ENCODE peak calls at places on chromosomes 12 and 14, in eight cellular contexts. One of them, this sample, is unnamed.

GRCh38 chr12:50057000-50057841 is at the start of gene ASIC1:
- DNase-seq in OCI-LY7: peak; percentile 45
- DNase-seq in progenitor cell of endocrine pancreas: peak; percentile 67
- DNase-seq in type B pancreatic cell: peak; percentile 83
- DNase-seq in stomach: peak; percentile 65
- DNase-seq in prostate gland: peak; percentile 66
- DNase-seq in esophagus squamous epithelium: no peak
- DNase-seq in heart left ventricle: peak; percentile 78
- DNase-seq in this sample: peak; percentile 75

GRCh38 chr12:9064815-9065606 is 50.7 kb downstream of the A2M start:
- DNase-seq in OCI-LY7: no peak
- DNase-seq in progenitor cell of endocrine pancreas: peak; percentile 94
- DNase-seq in type B pancreatic cell: peak; percentile 84
- DNase-seq in stomach: peak; percentile 93
- DNase-seq in prostate gland: peak; percentile 93
- DNase-seq in esophagus squamous epithelium: no peak
- DNase-seq in heart left ventricle: peak; percentile 90
- DNase-seq in this sample: peak; percentile 27

GRCh38 chr12:77751939-77752338 is 78.8 kb upstream of the NAV3 start:
- DNase-seq in OCI-LY7: no peak
- DNase-seq in progenitor cell of endocrine pancreas: no peak
- DNase-seq in type B pancreatic cell: no peak
- DNase-seq in stomach: no peak
- DNase-seq in prostate gland: no peak
- DNase-seq in esophagus squamous epithelium: no peak
- DNase-seq in heart left ventricle: no peak
- DNase-seq in this sample: no peak

GRCh38 chr14:37246427-37246829 is 48.7 kb downstream of the MIPOL1 start:
- DNase-seq in OCI-LY7: peak; percentile 50
- DNase-seq in progenitor cell of endocrine pancreas: no peak
- DNase-seq in type B pancreatic cell: no peak
- DNase-seq in stomach: no peak
- DNase-seq in prostate gland: peak; percentile 24
- DNase-seq in esophagus squamous epithelium: no peak
- DNase-seq in heart left ventricle: no peak
- DNase-seq in this sample: peak; percentile 6

GRCh38 chr14:42113358-42114070 is 506.8 kb downstream of the LRFN5 start:
- DNase-seq in OCI-LY7: no peak
- DNase-seq in progenitor cell of endocrine pancreas: no peak
- DNase-seq in type B pancreatic cell: no peak
- DNase-seq in stomach: no peak
- DNase-seq in prostate gland: no peak
- DNase-seq in esophagus squamous epithelium: no peak
- DNase-seq in heart left ventricle: no peak
- DNase-seq in this sample: no peak

GRCh38 chr12:122203968-122204828 is 689 bp downstream of the B3GNT4 start:
- DNase-seq in OCI-LY7: no peak
- DNase-seq in progenitor cell of endocrine pancreas: no peak
- DNase-seq in type B pancreatic cell: no peak
- DNase-seq in stomach: no peak
- DNase-seq in prostate gland: no peak
- DNase-seq in esophagus squamous epithelium: no peak
- DNase-seq in heart left ventricle: no peak
- DNase-seq in this sample: no peak

GRCh38 chr12:75390156-75390898 is 562 bp upstream of the GLIPR1L2 start:
- DNase-seq in OCI-LY7: no peak
- DNase-seq in progenitor cell of endocrine pancreas: no peak
- DNase-seq in type B pancreatic cell: no peak
- DNase-seq in stomach: no peak
- DNase-seq in prostate gland: no peak
- DNase-seq in esophagus squamous epithelium: no peak
- DNase-seq in heart left ventricle: no peak
- DNase-seq in this sample: no peak

GRCh38 chr14:50000215-50001145 is 107.6 kb downstream of the ARF6 start:
- DNase-seq in OCI-LY7: peak; percentile 93
- DNase-seq in progenitor cell of endocrine pancreas: no peak
- DNase-seq in type B pancreatic cell: no peak
- DNase-seq in stomach: peak; percentile 56
- DNase-seq in prostate gland: peak; percentile 41
- DNase-seq in esophagus squamous epithelium: no peak
- DNase-seq in heart left ventricle: peak; percentile 72
- DNase-seq in this sample: peak; percentile 62

GRCh38 chr12:24742378-24742777 is 206.5 kb downstream of the BCAT1 start:
- DNase-seq in OCI-LY7: peak; percentile 32
- DNase-seq in progenitor cell of endocrine pancreas: no peak
- DNase-seq in type B pancreatic cell: no peak
- DNase-seq in stomach: no peak
- DNase-seq in prostate gland: no peak
- DNase-seq in esophagus squamous epithelium: no peak
- DNase-seq in heart left ventricle: peak; percentile 49
- DNase-seq in this sample: peak; percentile 19

GRCh38 chr14:101032433-101032832 is 128.9 kb upstream of the RTL1 start:
- DNase-seq in OCI-LY7: no peak
- DNase-seq in progenitor cell of endocrine pancreas: no peak
- DNase-seq in type B pancreatic cell: no peak
- DNase-seq in stomach: no peak
- DNase-seq in prostate gland: no peak
- DNase-seq in esophagus squamous epithelium: no peak
- DNase-seq in heart left ventricle: no peak
- DNase-seq in this sample: no peak

GRCh38 chr12:108635201-108635996 is 1.7 kb upstream of the SELPLG start:
- DNase-seq in OCI-LY7: peak; percentile 98
- DNase-seq in progenitor cell of endocrine pancreas: no peak
- DNase-seq in type B pancreatic cell: no peak
- DNase-seq in stomach: no peak
- DNase-seq in prostate gland: no peak
- DNase-seq in esophagus squamous epithelium: no peak
- DNase-seq in heart left ventricle: no peak
- DNase-seq in this sample: peak; percentile 80

GRCh38 chr12:31600252-31600651 is 9.3 kb upstream of the DENND5B start:
- DNase-seq in OCI-LY7: peak; percentile 73
- DNase-seq in progenitor cell of endocrine pancreas: no peak
- DNase-seq in type B pancreatic cell: no peak
- DNase-seq in stomach: no peak
- DNase-seq in prostate gland: no peak
- DNase-seq in esophagus squamous epithelium: no peak
- DNase-seq in heart left ventricle: no peak
- DNase-seq in this sample: no peak

GRCh38 chr14:102196436-102197230 is 56.9 kb downstream of the WDR20 start:
- DNase-seq in OCI-LY7: no peak
- DNase-seq in progenitor cell of endocrine pancreas: no peak
- DNase-seq in type B pancreatic cell: no peak
- DNase-seq in stomach: no peak
- DNase-seq in prostate gland: no peak
- DNase-seq in esophagus squamous epithelium: no peak
- DNase-seq in heart left ventricle: no peak
- DNase-seq in this sample: no peak

GRCh38 chr12:72267974-72268373 is 4.2 kb upstream of the TRHDE start:
- DNase-seq in OCI-LY7: peak; percentile 0
- DNase-seq in progenitor cell of endocrine pancreas: no peak
- DNase-seq in type B pancreatic cell: no peak
- DNase-seq in stomach: no peak
- DNase-seq in prostate gland: no peak
- DNase-seq in esophagus squamous epithelium: no peak
- DNase-seq in heart left ventricle: no peak
- DNase-seq in this sample: no peak

GRCh38 chr12:86729798-86730197 is 473.6 kb upstream of the MGAT4C start:
- DNase-seq in OCI-LY7: no peak
- DNase-seq in progenitor cell of endocrine pancreas: no peak
- DNase-seq in type B pancreatic cell: no peak
- DNase-seq in stomach: no peak
- DNase-seq in prostate gland: no peak
- DNase-seq in esophagus squamous epithelium: no peak
- DNase-seq in heart left ventricle: no peak
- DNase-seq in this sample: no peak
- TF ChIP-seq CTCF in OCI-LY7: no peak
- TF ChIP-seq CTCF in progenitor cell of endocrine pancreas: no peak
- TF ChIP-seq CTCF in type B pancreatic cell: no peak
- TF ChIP-seq CTCF in stomach: no peak
- TF ChIP-seq CTCF in prostate gland: no peak
- TF ChIP-seq CTCF in esophagus squamous epithelium: no peak
- TF ChIP-seq CTCF in heart left ventricle: no peak
- TF ChIP-seq CTCF in this sample: no peak

GRCh38 chr14:61401461-61401860 is 80.1 kb downstream of the PRKCH start:
- DNase-seq in OCI-LY7: no peak
- DNase-seq in progenitor cell of endocrine pancreas: no peak
- DNase-seq in type B pancreatic cell: no peak
- DNase-seq in stomach: no peak
- DNase-seq in prostate gland: no peak
- DNase-seq in esophagus squamous epithelium: no peak
- DNase-seq in heart left ventricle: no peak
- DNase-seq in this sample: no peak

GRCh38 chr14:61406198-61406597 is 84.8 kb downstream of the PRKCH start:
- DNase-seq in OCI-LY7: no peak
- DNase-seq in progenitor cell of endocrine pancreas: no peak
- DNase-seq in type B pancreatic cell: no peak
- DNase-seq in stomach: no peak
- DNase-seq in prostate gland: no peak
- DNase-seq in esophagus squamous epithelium: no peak
- DNase-seq in heart left ventricle: no peak
- DNase-seq in this sample: no peak

GRCh38 chr14:61406670-61407069 is 85.3 kb downstream of the PRKCH start:
- DNase-seq in OCI-LY7: no peak
- DNase-seq in progenitor cell of endocrine pancreas: no peak
- DNase-seq in type B pancreatic cell: no peak
- DNase-seq in stomach: no peak
- DNase-seq in prostate gland: no peak
- DNase-seq in esophagus squamous epithelium: no peak
- DNase-seq in heart left ventricle: no peak
- DNase-seq in this sample: no peak

GRCh38 chr14:61403411-61403810 is 82.0 kb downstream of the PRKCH start:
- DNase-seq in OCI-LY7: no peak
- DNase-seq in progenitor cell of endocrine pancreas: no peak
- DNase-seq in type B pancreatic cell: no peak
- DNase-seq in stomach: no peak
- DNase-seq in prostate gland: no peak
- DNase-seq in esophagus squamous epithelium: no peak
- DNase-seq in heart left ventricle: no peak
- DNase-seq in this sample: peak; percentile 35

GRCh38 chr14:61404637-61405036 is 83.3 kb downstream of the PRKCH start:
- DNase-seq in OCI-LY7: no peak
- DNase-seq in progenitor cell of endocrine pancreas: no peak
- DNase-seq in type B pancreatic cell: no peak
- DNase-seq in stomach: no peak
- DNase-seq in prostate gland: no peak
- DNase-seq in esophagus squamous epithelium: no peak
- DNase-seq in heart left ventricle: no peak
- DNase-seq in this sample: no peak
- TF ChIP-seq CTCF in OCI-LY7: no peak
- TF ChIP-seq CTCF in progenitor cell of endocrine pancreas: no peak
- TF ChIP-seq CTCF in type B pancreatic cell: no peak
- TF ChIP-seq CTCF in stomach: no peak
- TF ChIP-seq CTCF in prostate gland: no peak
- TF ChIP-seq CTCF in esophagus squamous epithelium: no peak
- TF ChIP-seq CTCF in heart left ventricle: no peak
- TF ChIP-seq CTCF in this sample: no peak

DNA sequence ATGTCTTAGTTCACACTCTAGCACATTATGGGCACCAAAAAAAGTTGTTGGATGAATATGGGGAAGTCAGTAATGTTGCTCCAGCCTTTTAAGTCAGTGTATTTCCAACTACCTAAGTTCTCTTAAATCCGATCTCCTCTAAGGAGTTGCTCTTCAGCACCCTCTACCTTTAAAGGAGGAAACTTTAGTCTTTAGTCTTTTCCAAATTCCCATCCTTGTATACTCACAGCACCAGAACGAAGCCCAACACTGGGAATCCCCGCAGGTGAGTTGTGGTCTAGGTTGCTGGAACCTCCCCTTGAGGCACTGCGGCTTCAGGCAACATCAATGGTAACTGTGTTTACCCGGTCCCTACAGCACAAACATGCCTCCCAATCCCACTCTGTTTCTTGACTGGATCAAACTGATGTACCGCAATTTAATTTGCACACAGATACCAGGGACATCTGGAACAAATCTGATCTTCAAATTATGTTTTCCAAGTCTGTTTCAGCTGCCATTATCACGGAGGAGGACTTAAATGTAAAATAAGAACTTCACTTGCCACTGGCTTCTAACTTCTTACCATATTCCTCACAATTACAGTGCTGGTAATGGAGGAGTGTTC is 179.0 kb downstream of the FOXN3 start:
- DNase-seq in OCI-LY7: no peak
- DNase-seq in progenitor cell of endocrine pancreas: no peak
- DNase-seq in type B pancreatic cell: no peak
- DNase-seq in stomach: no peak
- DNase-seq in prostate gland: no peak
- DNase-seq in esophagus squamous epithelium: no peak
- DNase-seq in heart left ventricle: no peak
- DNase-seq in this sample: no peak
- TF ChIP-seq CTCF in OCI-LY7: peak; percentile 30
- TF ChIP-seq CTCF in progenitor cell of endocrine pancreas: peak; percentile 29
- TF ChIP-seq CTCF in type B pancreatic cell: peak; percentile 45
- TF ChIP-seq CTCF in stomach: no peak
- TF ChIP-seq CTCF in prostate gland: peak; percentile 28
- TF ChIP-seq CTCF in esophagus squamous epithelium: peak; percentile 51
- TF ChIP-seq CTCF in heart left ventricle: peak; percentile 10
- TF ChIP-seq CTCF in this sample: no peak

GRCh38 chr12:2384533-2385328 is 331.9 kb downstream of the CACNA1C start:
- DNase-seq in OCI-LY7: no peak
- DNase-seq in progenitor cell of endocrine pancreas: no peak
- DNase-seq in type B pancreatic cell: no peak
- DNase-seq in stomach: no peak
- DNase-seq in prostate gland: no peak
- DNase-seq in esophagus squamous epithelium: no peak
- DNase-seq in heart left ventricle: peak; percentile 54
- DNase-seq in this sample: no peak
- TF ChIP-seq CTCF in OCI-LY7: no peak
- TF ChIP-seq CTCF in progenitor cell of endocrine pancreas: peak; percentile 7
- TF ChIP-seq CTCF in type B pancreatic cell: no peak
- TF ChIP-seq CTCF in stomach: no peak
- TF ChIP-seq CTCF in prostate gland: no peak
- TF ChIP-seq CTCF in esophagus squamous epithelium: no peak
- TF ChIP-seq CTCF in heart left ventricle: no peak
- TF ChIP-seq CTCF in this sample: no peak